ENCODE peak calls at places on chromosomes 1 and 21, in eight cellular contexts. G is heart right ventricle; B is fibroblast of lung; O is endothelial cell; Y is AG04450; V is endodermal cell; A is chondrocyte; U is CD8-positive, alpha-beta T cell. P is an unnamed sample.

GRCh38 chr1:229295745-229296144 is 24.8 kb downstream of the RAB4A start:
- DNase-seq in B (no peak), Y (no peak), V (no peak), G (no peak), U (no peak), O (no peak), A (no peak), P (no peak)

GRCh38 chr1:213154056-213154677 is 103.1 kb downstream of the RPS6KC1 start:
- DNase-seq in U (no peak), O (no peak), A (no peak), G (no peak), B (no peak), V (no peak), Y (no peak), P (no peak)

GRCh38 chr1:2974701-2975301 is 46.5 kb upstream of the ACTRT2 start:
- DNase-seq in B (no peak), G (no peak), A (peak), Y (no peak), O (no peak), V (no peak), U (no peak), P (no peak)

GRCh38 chr1:117058810-117059209 is 1.3 kb upstream of the TTF2 start:
- DNase-seq in V (no peak), B (no peak), O (no peak), A (no peak), U (no peak), G (no peak), Y (no peak), P (no peak)

GRCh38 chr1:225468270-225469020 is 40.6 kb upstream of the LBR start:
- DNase-seq in O (no peak), G (no peak), U (no peak), V (peak), B (no peak), A (no peak), Y (no peak), P (no peak)

GRCh38 chr21:44005593-44005992 is 6.5 kb upstream of the TRAPPC10 start:
- DNase-seq in B (no peak), G (no peak), O (no peak), Y (no peak), V (no peak), A (no peak), U (no peak), P (no peak)

GRCh38 chr1:37478451-37478871 is 4.1 kb downstream of the ZC3H12A start:
- DNase-seq in O (no peak), B (no peak), U (no peak), G (no peak), Y (no peak), V (no peak), A (no peak), P (peak)

GRCh38 chr1:240719953-240720700 is 108.2 kb upstream of the GREM2 start:
- DNase-seq in V (no peak), Y (no peak), U (no peak), B (no peak), O (no peak), G (no peak), A (no peak), P (no peak)

GRCh38 chr1:8018492-8019228 is 7.4 kb downstream of the ERRFI1 start:
- DNase-seq in B (peak), Y (no peak), A (no peak), U (no peak), O (no peak), G (no peak), V (no peak), P (no peak)

GRCh38 chr1:67732750-67733151 is 47.8 kb downstream of the GADD45A start:
- DNase-seq in Y (no peak), O (no peak), V (no peak), U (no peak), A (no peak), G (peak), B (peak), P (no peak)

GRCh38 chr1:235663628-235664027 is 14.0 kb upstream of the GNG4 start:
- DNase-seq in A (no peak), Y (no peak), U (no peak), V (no peak), O (no peak), G (no peak), B (no peak), P (no peak)

GRCh38 chr1:94259635-94260289 is 22.4 kb upstream of the ARHGAP29 start:
- DNase-seq in Y (no peak), V (peak), U (no peak), O (no peak), G (no peak), B (peak), A (no peak), P (no peak)

GRCh38 chr21:38277501-38278111 is 20.8 kb downstream of the KCNJ15 start:
- DNase-seq in G (no peak), U (no peak), B (peak), Y (peak), V (no peak), A (no peak), O (no peak), P (no peak)

GRCh38 chr1:244865028-244865371 is 657 bp upstream of the HNRNPU start:
- DNase-seq in V (peak), Y (no peak), O (peak), B (no peak), G (peak), U (peak), A (no peak), P (no peak)

GRCh38 chr1:244863491-244864252 is 671 bp downstream of the HNRNPU start:
- DNase-seq in U (no peak), O (no peak), V (no peak), A (no peak), Y (no peak), G (peak), B (no peak), P (no peak)

GRCh38 chr1:244862699-244863490 is 1.4 kb downstream of the HNRNPU start:
- DNase-seq in Y (peak), G (peak), U (peak), A (peak), B (peak), V (peak), O (peak), P (peak)

GRCh38 chr1:244865820-244866219 is 1.5 kb upstream of the HNRNPU start:
- DNase-seq in V (no peak), G (no peak), Y (no peak), B (no peak), O (no peak), A (no peak), U (no peak), P (no peak)

DNA sequence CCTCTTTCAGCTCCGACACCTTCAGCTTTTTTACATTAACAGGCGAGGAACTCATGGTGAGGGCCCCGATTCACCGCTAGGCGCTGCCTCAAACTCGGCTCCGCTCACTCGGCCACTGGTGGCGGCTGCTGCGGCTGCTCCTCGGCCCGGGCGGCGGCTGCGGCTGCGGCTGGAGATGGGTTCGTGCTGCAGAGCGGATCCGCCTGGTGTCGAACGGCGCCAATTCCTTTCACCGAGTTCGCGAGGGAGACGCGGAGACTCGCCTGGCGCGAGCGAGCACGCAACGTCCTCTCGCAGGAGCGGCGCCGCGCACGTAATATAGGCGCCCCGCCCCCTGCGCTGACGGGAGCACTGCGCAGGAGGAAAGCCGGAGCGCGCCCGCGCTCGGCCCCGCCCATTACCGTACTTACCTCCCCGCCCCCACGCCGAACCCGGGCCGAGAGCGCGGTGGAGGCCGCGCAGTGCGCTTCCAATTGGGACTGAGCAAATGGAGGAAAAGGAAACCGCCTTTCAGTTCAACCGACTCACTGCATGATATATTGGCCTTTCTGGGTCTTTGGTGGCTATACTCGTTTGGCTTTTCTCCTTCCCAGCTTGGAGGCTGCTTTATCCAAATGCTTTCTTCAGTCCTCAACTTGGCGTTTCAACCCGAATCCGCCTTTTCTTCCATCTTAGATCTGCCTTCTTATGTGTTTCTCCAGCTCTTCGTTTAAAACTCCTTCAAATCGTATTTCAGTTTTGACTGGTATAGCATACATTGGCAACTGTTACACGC is at the start of gene HNRNPU:
- DNase-seq in V (peak), B (peak), O (peak), Y (peak), A (peak), G (peak), U (peak), P (peak)
- TF ChIP-seq CTCF in V (peak), B (peak), O (peak), Y (peak), A (peak), G (peak), U (no peak), P (peak)

GRCh38 chr1:190168893-190169292 is 308.8 kb downstream of the BRINP3 start:
- DNase-seq in A (no peak), B (no peak), O (no peak), U (no peak), V (no peak), Y (no peak), G (no peak), P (no peak)
- TF ChIP-seq CTCF in A (no peak), B (no peak), O (no peak), U (no peak), V (no peak), Y (no peak), G (no peak), P (no peak)

DNA sequence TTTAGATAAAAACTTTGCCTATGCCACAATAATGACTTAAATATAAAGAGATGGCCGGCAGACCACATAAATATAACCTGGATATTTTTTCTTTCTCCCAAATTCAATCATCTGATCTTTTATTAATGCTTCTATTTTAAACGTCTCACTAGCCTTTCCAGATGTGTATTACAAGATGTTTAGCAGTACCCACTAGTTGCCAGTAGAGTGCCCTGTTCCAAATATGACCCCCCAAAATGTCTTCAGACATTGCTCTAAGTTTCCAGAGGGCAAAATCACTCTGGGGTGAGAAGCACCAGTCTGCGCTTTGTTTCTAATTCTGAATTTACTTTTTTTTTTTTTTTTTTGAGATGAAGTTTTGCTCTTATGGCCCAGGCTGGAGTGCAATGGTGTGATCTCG is 268.1 kb downstream of the GRIK1 start:
- DNase-seq in Y (no peak), B (no peak), A (no peak), U (no peak), V (no peak), G (no peak), O (no peak), P (no peak)
- TF ChIP-seq CTCF in Y (no peak), B (no peak), A (peak), U (no peak), V (peak), G (no peak), O (peak), P (no peak)

GRCh38 chr1:150875197-150876110 is 945 bp downstream of the ARNT start:
- DNase-seq in V (no peak), G (no peak), Y (no peak), B (peak), U (no peak), A (no peak), O (no peak), P (no peak)

GRCh38 chr1:150872572-150872971 is 3.8 kb downstream of the ARNT start:
- DNase-seq in V (no peak), G (no peak), U (no peak), B (no peak), Y (no peak), O (no peak), A (no peak), P (no peak)

GRCh38 chr1:150873521-150873920 is 2.9 kb downstream of the ARNT start:
- DNase-seq in V (no peak), G (no peak), A (no peak), U (no peak), Y (no peak), O (no peak), B (no peak), P (no peak)

GRCh38 chr1:150874455-150875196 is 1.8 kb downstream of the ARNT start:
- DNase-seq in O (no peak), Y (no peak), A (no peak), V (no peak), B (peak), U (no peak), G (no peak), P (no peak)

GRCh38 chr1:150869683-150870082 is 6.7 kb downstream of the ARNT start:
- DNase-seq in U (no peak), A (no peak), V (no peak), B (no peak), O (no peak), G (no peak), Y (no peak), P (no peak)
- TF ChIP-seq CTCF in U (no peak), A (peak), V (peak), B (no peak), O (no peak), G (no peak), Y (no peak), P (no peak)

DNA sequence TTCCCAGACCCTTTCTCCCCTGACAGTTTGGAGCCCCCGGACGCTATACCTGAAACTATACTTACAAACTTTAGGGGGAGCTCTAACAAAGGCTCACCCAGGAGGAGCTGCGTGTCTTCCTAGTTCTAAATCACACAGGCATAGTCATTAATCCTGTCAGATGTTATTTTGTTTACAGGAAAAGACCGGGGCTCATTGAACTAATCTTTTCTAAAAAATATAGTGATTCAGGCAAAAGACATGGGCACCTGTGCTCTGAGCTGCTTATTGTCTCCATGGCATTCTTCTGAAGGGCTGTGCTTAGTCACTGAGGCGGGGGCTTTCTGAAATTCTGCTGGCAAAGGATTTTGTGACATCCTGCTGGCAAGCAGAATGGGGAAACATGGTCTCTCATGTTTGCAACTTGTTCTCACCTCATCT is 1577.0 kb downstream of the NCAM2 start:
- DNase-seq in B (no peak), A (no peak), G (no peak), V (peak), O (peak), U (no peak), Y (no peak), P (no peak)
- TF ChIP-seq CTCF in B (no peak), A (peak), G (peak), V (peak), O (peak), U (no peak), Y (no peak), P (no peak)

GRCh38 chr1:234502785-234503184 is 23.8 kb upstream of the TARBP1 start:
- DNase-seq in B (no peak), V (no peak), U (no peak), G (no peak), O (no peak), Y (no peak), A (no peak), P (no peak)

GRCh38 chr1:234500269-234500668 is 21.3 kb upstream of the TARBP1 start:
- DNase-seq in Y (no peak), V (no peak), U (no peak), O (no peak), B (peak), A (no peak), G (no peak), P (no peak)

GRCh38 chr1:234498448-234499118 is 19.6 kb upstream of the TARBP1 start:
- DNase-seq in U (no peak), V (no peak), A (no peak), G (no peak), Y (no peak), B (no peak), O (no peak), P (no peak)

GRCh38 chr1:234497589-234497988 is 18.6 kb upstream of the TARBP1 start:
- DNase-seq in G (no peak), U (no peak), A (no peak), Y (no peak), O (no peak), B (no peak), V (no peak), P (no peak)

GRCh38 chr1:234499119-234500039 is 20.4 kb upstream of the TARBP1 start:
- DNase-seq in G (peak), O (peak), U (peak), V (peak), Y (peak), B (peak), A (no peak), P (peak)
- TF ChIP-seq CTCF in G (peak), O (peak), U (peak), V (peak), Y (peak), B (peak), A (peak), P (peak)

P was measured in natural killer cell.